ENCODE peak calls at places on chromosomes 2 and 18, in six cellular contexts. G is dorsolateral prefrontal cortex, C is breast epithelium, H is foreskin fibroblast, A is kidney epithelial cell, T is NB4. J is an unnamed sample.

GRCh38 chr18:49561127-49561376 is 805 bp upstream of the LIPG start:
- DNase-seq in G (no peak), C (no peak), H (no peak), A (no peak), T (no peak), J (no peak)

GRCh38 chr2:179051250-179051649 is 1.3 kb upstream of the CCDC141 start:
- DNase-seq in G (no peak), C (no peak), H (no peak), A (no peak), T (no peak), J (no peak)

GRCh38 chr2:62343636-62344349 is 147.9 kb downstream of the B3GNT2 start:
- DNase-seq in G (no peak), C (no peak), H (no peak), A (no peak), T (no peak), J (no peak)

GRCh38 chr2:43133708-43134570 is 92.5 kb downstream of the ZFP36L2 start:
- DNase-seq in G (no peak), C (peak), H (no peak), A (no peak), T (peak), J (no peak)

GRCh38 chr2:38751043-38751846 is at the start of gene SRSF7:
- DNase-seq in G (peak), C (peak), H (peak), A (peak), T (peak), J (peak)

GRCh38 chr2:223247136-223247535 is 195.1 kb downstream of the KCNE4 start:
- DNase-seq in G (no peak), C (no peak), H (peak), A (no peak), T (peak), J (peak)

GRCh38 chr18:63454497-63454896 is 22.3 kb upstream of the SERPINB5 start:
- DNase-seq in G (no peak), C (no peak), H (peak), A (no peak), T (no peak), J (peak)

GRCh38 chr2:2938481-2938880 is 439.1 kb downstream of the EIPR1 start:
- DNase-seq in G (no peak), C (no peak), H (no peak), A (no peak), T (no peak), J (no peak)

GRCh38 chr18:49139726-49140125 is 189.0 kb upstream of the SMAD7 start:
- DNase-seq in G (no peak), C (no peak), H (no peak), A (no peak), T (no peak), J (no peak)

GRCh38 chr2:185246717-185247116 is 491.9 kb upstream of the FSIP2 start:
- DNase-seq in G (no peak), C (no peak), H (no peak), A (no peak), T (no peak), J (no peak)

GRCh38 chr2:30385327-30385726 is 61.7 kb upstream of the LCLAT1 start:
- DNase-seq in G (no peak), C (no peak), H (peak), A (no peak), T (peak), J (peak)

GRCh38 chr18:49652841-49653240 is 91.0 kb downstream of the LIPG start:
- DNase-seq in G (no peak), C (no peak), H (no peak), A (no peak), T (no peak), J (peak)

GRCh38 chr18:77131100-77131651 is 1.4 kb downstream of the MBP start:
- DNase-seq in G (no peak), C (no peak), H (no peak), A (no peak), T (peak), J (peak)

GRCh38 chr18:77201508-77201907 is 48.1 kb upstream of the GALR1 start:
- DNase-seq in G (no peak), C (no peak), H (no peak), A (no peak), T (no peak), J (no peak)

GRCh38 chr2:170409164-170409535 is 231.2 kb downstream of the MYO3B start:
- DNase-seq in G (peak), C (peak), H (peak), A (peak), T (peak), J (peak)
- H3K4me3 ChIP-seq in G (peak), C (no peak), H (no peak), A (no peak), T (no peak), J (peak)

GRCh38 chr2:40242315-40242714 is 209.6 kb downstream of the SLC8A1 start:
- DNase-seq in G (no peak), C (no peak), H (no peak), A (no peak), T (no peak), J (no peak)

GRCh38 chr2:40240067-40240466 is 211.8 kb downstream of the SLC8A1 start:
- DNase-seq in G (peak), C (no peak), H (peak), A (peak), T (no peak), J (peak)

GRCh38 chr2:40243581-40243980 is 208.3 kb downstream of the SLC8A1 start:
- DNase-seq in G (no peak), C (no peak), H (peak), A (peak), T (no peak), J (peak)

GRCh38 chr2:40248294-40248693 is 203.6 kb downstream of the SLC8A1 start:
- DNase-seq in G (no peak), C (no peak), H (no peak), A (no peak), T (no peak), J (no peak)

GRCh38 chr2:40244251-40245010 is 207.5 kb downstream of the SLC8A1 start:
- DNase-seq in G (no peak), C (no peak), H (peak), A (peak), T (peak), J (peak)
- TF ChIP-seq CTCF in G (peak), C (no peak), H (peak), A (peak), T (peak), J (peak)

GRCh38 chr18:43588838-43589237 is 311.5 kb upstream of the SYT4 start:
- DNase-seq in G (no peak), C (no peak), H (no peak), A (no peak), T (no peak), J (no peak)
- H3K4me3 ChIP-seq in G (no peak), C (no peak), H (no peak), A (no peak), T (no peak), J (no peak)

GRCh38 chr2:75605770-75606535 is 40.6 kb upstream of the MRPL19 start:
- DNase-seq in G (no peak), C (peak), H (peak), A (peak), T (no peak), J (peak)
- TF ChIP-seq CTCF in G (no peak), C (no peak), H (peak), A (peak), T (no peak), J (peak)

DNA sequence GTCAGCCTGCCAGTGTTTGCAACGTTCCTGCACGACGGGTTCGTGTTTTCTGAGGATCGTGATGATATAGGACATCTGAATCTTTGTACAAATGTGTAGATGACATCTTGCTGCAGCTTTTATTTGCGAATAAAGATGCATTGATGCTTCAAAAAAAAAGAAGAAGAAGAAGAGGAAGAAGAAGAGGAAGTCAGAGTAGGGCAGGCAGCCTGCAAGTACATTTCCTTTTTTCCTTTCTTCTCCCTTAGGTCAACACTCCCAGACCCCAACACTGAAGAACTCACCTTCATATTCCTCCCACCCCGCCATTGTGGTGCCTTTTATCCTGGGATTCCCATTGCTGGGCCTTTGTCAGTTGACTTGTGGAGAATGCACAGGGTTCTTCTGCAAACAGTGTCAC is 91.5 kb downstream of the FHOD3 start:
- DNase-seq in G (no peak), C (no peak), H (no peak), A (no peak), T (no peak), J (no peak)
- H3K4me3 ChIP-seq in G (no peak), C (no peak), H (no peak), A (no peak), T (no peak), J (no peak)

DNA sequence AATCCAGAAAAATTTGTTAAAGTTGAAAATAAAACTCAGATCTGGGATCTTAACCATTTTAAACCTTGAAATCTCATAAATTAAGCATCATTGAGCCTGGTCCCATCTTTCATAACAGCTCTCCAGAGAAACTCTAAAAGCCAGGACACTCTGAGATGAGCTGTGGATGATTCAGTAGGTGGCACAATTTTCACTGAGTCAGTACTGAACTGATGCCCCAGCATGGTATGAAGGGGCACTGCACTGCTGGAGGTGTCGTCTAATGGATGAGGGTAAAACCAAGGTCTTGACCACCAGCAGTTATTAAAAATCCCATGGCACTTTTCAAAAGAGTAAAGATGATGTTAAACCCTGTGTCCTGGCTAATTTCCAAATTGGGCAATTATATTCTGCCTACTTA is 170.6 kb downstream of the FIGN start:
- DNase-seq in G (no peak), C (no peak), H (no peak), A (no peak), T (no peak), J (no peak)
- TF ChIP-seq CTCF in G (no peak), C (no peak), H (no peak), A (no peak), T (no peak), J (no peak)